ENCODE peak calls at places on chromosomes 6 and 20, in seven cellular contexts. A is mesendoderm; O is CD8-positive, alpha-beta T cell; N is AG04450; E is AML-193; Y is caudate nucleus; W is BE2C. H is an unnamed sample.

GRCh38 chr20:33812673-33813462 is 1.7 kb downstream of the CHMP4B start:
- DNase-seq in W (no peak), A (no peak), Y (no peak), E (no peak), N (no peak), O (no peak), H (peak; percentile 33)

GRCh38 chr6:78101387-78101786 is 448.5 kb downstream of the MEI4 start:
- DNase-seq in O (no peak), Y (no peak), E (no peak), W (no peak), A (no peak), N (no peak), H (no peak)

GRCh38 chr20:32985596-32985995 is 18.6 kb downstream of the SUN5 start:
- DNase-seq in O (no peak), N (no peak), W (no peak), E (no peak), Y (no peak), A (no peak), H (no peak)

GRCh38 chr6:33426590-33427563 is 7.0 kb downstream of the SYNGAP1 start:
- DNase-seq in E (no peak), O (peak; percentile 57), W (no peak), N (no peak), A (peak; percentile 48), Y (no peak), H (no peak)

GRCh38 chr6:100257661-100258395 is 206.9 kb downstream of the SIM1 start:
- DNase-seq in O (no peak), E (peak; percentile 96), Y (no peak), W (no peak), A (peak; percentile 88), N (peak; percentile 15), H (peak; percentile 60)

GRCh38 chr6:70763754-70764153 is 96.1 kb downstream of the SMAP1 start:
- DNase-seq in E (no peak), N (no peak), Y (no peak), O (no peak), W (no peak), A (peak; percentile 23), H (peak; percentile 43)

GRCh38 chr6:3885262-3886036 is 36.3 kb downstream of the FAM50B start:
- DNase-seq in A (peak; percentile 85), W (no peak), N (no peak), O (no peak), Y (no peak), E (no peak), H (peak; percentile 70)

GRCh38 chr6:32107447-32107846 is 1.7 kb downstream of the TNXB start:
- DNase-seq in W (no peak), E (no peak), N (no peak), A (no peak), Y (no peak), O (no peak), H (no peak)

GRCh38 chr6:36676142-36677058 is 2.1 kb upstream of the CDKN1A start:
- DNase-seq in A (peak; percentile 45), E (no peak), W (no peak), N (no peak), Y (no peak), O (no peak), H (peak; percentile 50)

GRCh38 chr6:15089569-15090144 is 156.2 kb upstream of the JARID2 start:
- DNase-seq in A (no peak), E (no peak), N (no peak), Y (no peak), O (no peak), W (peak; percentile 31), H (no peak)

GRCh38 chr6:157798851-157799250 is 24.2 kb upstream of the SNX9 start:
- DNase-seq in O (no peak), A (no peak), N (no peak), W (no peak), Y (no peak), E (no peak), H (no peak)

GRCh38 chr6:35091353-35092083 is 49.6 kb downstream of the TCP11 start:
- DNase-seq in W (no peak), O (no peak), N (no peak), Y (no peak), E (no peak), A (no peak), H (no peak)

GRCh38 chr6:166152660-166153059 is 15.0 kb downstream of the TBXT start:
- DNase-seq in N (no peak), E (no peak), A (no peak), O (no peak), Y (no peak), W (no peak), H (no peak)

GRCh38 chr6:145139451-145139850 is 595.9 kb downstream of the EPM2A start:
- DNase-seq in N (no peak), E (no peak), Y (no peak), O (no peak), A (no peak), W (no peak), H (no peak)

GRCh38 chr6:134828641-134829040 is 121.3 kb downstream of the ALDH8A1 start:
- DNase-seq in E (no peak), W (no peak), N (no peak), Y (no peak), A (no peak), O (no peak), H (no peak)

GRCh38 chr6:53358440-53359087 is 9.8 kb upstream of the ELOVL5 start:
- DNase-seq in A (no peak), W (no peak), O (no peak), Y (no peak), E (peak; percentile 39), N (no peak), H (no peak)

GRCh38 chr20:9038791-9039190 is 30.1 kb upstream of the PLCB4 start:
- DNase-seq in Y (no peak), E (no peak), O (no peak), W (no peak), A (no peak), N (no peak), H (no peak)

GRCh38 chr20:61494763-61495595 is 242.9 kb downstream of the CDH4 start:
- DNase-seq in O (no peak), N (no peak), W (no peak), A (no peak), E (no peak), Y (no peak), H (no peak)